ENCODE peak calls at places on chromosomes 4 and X, in five cellular contexts. One of them, this sample, is unnamed.

GRCh38 chr4:44578954-44579353 is 72.5 kb downstream of the YIPF7 start:
- DNase-seq in stimulated activated naive B cell treated with anti-CD40 and anti-IgM and Interleukin-4, amounts not matched to agents 10 μg/mL and 1 μg/mL and 100 μg/mL, for 72 hours: no peak
- DNase-seq in EL: no peak
- DNase-seq in heart right ventricle: no peak
- DNase-seq in SIG-M5: no peak
- DNase-seq in this sample: no peak

GRCh38 chrX:34112459-34112858 is 19.7 kb downstream of the FAM47A start:
- DNase-seq in stimulated activated naive B cell treated with anti-CD40 and anti-IgM and Interleukin-4, amounts not matched to agents 10 μg/mL and 1 μg/mL and 100 μg/mL, for 72 hours: no peak
- DNase-seq in EL: no peak
- DNase-seq in heart right ventricle: no peak
- DNase-seq in SIG-M5: no peak
- DNase-seq in this sample: no peak

GRCh38 chr4:21327976-21328700 is 620.4 kb downstream of the KCNIP4 start:
- DNase-seq in stimulated activated naive B cell treated with anti-CD40 and anti-IgM and Interleukin-4, amounts not matched to agents 10 μg/mL and 1 μg/mL and 100 μg/mL, for 72 hours: no peak
- DNase-seq in EL: no peak
- DNase-seq in heart right ventricle: no peak
- DNase-seq in SIG-M5: no peak
- DNase-seq in this sample: no peak

GRCh38 chrX:116873678-116874077 is 410.9 kb upstream of the CT83 start:
- DNase-seq in stimulated activated naive B cell treated with anti-CD40 and anti-IgM and Interleukin-4, amounts not matched to agents 10 μg/mL and 1 μg/mL and 100 μg/mL, for 72 hours: no peak
- DNase-seq in EL: peak
- DNase-seq in heart right ventricle: no peak
- DNase-seq in SIG-M5: no peak
- DNase-seq in this sample: no peak

GRCh38 chr4:88765729-88766128 is 68.1 kb upstream of the NAP1L5 start:
- DNase-seq in stimulated activated naive B cell treated with anti-CD40 and anti-IgM and Interleukin-4, amounts not matched to agents 10 μg/mL and 1 μg/mL and 100 μg/mL, for 72 hours: no peak
- DNase-seq in EL: peak
- DNase-seq in heart right ventricle: peak
- DNase-seq in SIG-M5: no peak
- DNase-seq in this sample: peak

GRCh38 chr4:159178147-159178541 is 75.3 kb downstream of the RAPGEF2 start:
- DNase-seq in stimulated activated naive B cell treated with anti-CD40 and anti-IgM and Interleukin-4, amounts not matched to agents 10 μg/mL and 1 μg/mL and 100 μg/mL, for 72 hours: no peak
- DNase-seq in EL: peak
- DNase-seq in heart right ventricle: no peak
- DNase-seq in SIG-M5: peak
- DNase-seq in this sample: no peak

GRCh38 chrX:68072016-68072415 is 361.3 kb downstream of the OPHN1 start:
- DNase-seq in stimulated activated naive B cell treated with anti-CD40 and anti-IgM and Interleukin-4, amounts not matched to agents 10 μg/mL and 1 μg/mL and 100 μg/mL, for 72 hours: no peak
- DNase-seq in EL: peak
- DNase-seq in heart right ventricle: no peak
- DNase-seq in SIG-M5: no peak
- DNase-seq in this sample: no peak

GRCh38 chr4:71765837-71766236 is 18.0 kb downstream of the GC start:
- DNase-seq in stimulated activated naive B cell treated with anti-CD40 and anti-IgM and Interleukin-4, amounts not matched to agents 10 μg/mL and 1 μg/mL and 100 μg/mL, for 72 hours: no peak
- DNase-seq in EL: no peak
- DNase-seq in heart right ventricle: no peak
- DNase-seq in SIG-M5: no peak
- DNase-seq in this sample: no peak

GRCh38 chrX:131828482-131828881 is 194.6 kb upstream of the STK26 start:
- DNase-seq in stimulated activated naive B cell treated with anti-CD40 and anti-IgM and Interleukin-4, amounts not matched to agents 10 μg/mL and 1 μg/mL and 100 μg/mL, for 72 hours: no peak
- DNase-seq in EL: no peak
- DNase-seq in heart right ventricle: no peak
- DNase-seq in SIG-M5: no peak
- DNase-seq in this sample: no peak

GRCh38 chr4:5455003-5455585 is 253.3 kb downstream of the EVC2 start:
- DNase-seq in stimulated activated naive B cell treated with anti-CD40 and anti-IgM and Interleukin-4, amounts not matched to agents 10 μg/mL and 1 μg/mL and 100 μg/mL, for 72 hours: no peak
- DNase-seq in EL: no peak
- DNase-seq in heart right ventricle: no peak
- DNase-seq in SIG-M5: no peak
- DNase-seq in this sample: no peak

GRCh38 chrX:40008841-40009461 is 88.8 kb downstream of the BCOR start:
- DNase-seq in stimulated activated naive B cell treated with anti-CD40 and anti-IgM and Interleukin-4, amounts not matched to agents 10 μg/mL and 1 μg/mL and 100 μg/mL, for 72 hours: peak
- DNase-seq in EL: peak
- DNase-seq in heart right ventricle: peak
- DNase-seq in SIG-M5: no peak
- DNase-seq in this sample: peak

GRCh38 chr4:7905461-7905915 is 34.2 kb downstream of the AFAP1 start:
- DNase-seq in stimulated activated naive B cell treated with anti-CD40 and anti-IgM and Interleukin-4, amounts not matched to agents 10 μg/mL and 1 μg/mL and 100 μg/mL, for 72 hours: no peak
- DNase-seq in EL: peak
- DNase-seq in heart right ventricle: no peak
- DNase-seq in SIG-M5: no peak
- DNase-seq in this sample: no peak

GRCh38 chr4:189136462-189136861 is 804.2 kb upstream of the FRG1 start:
- DNase-seq in stimulated activated naive B cell treated with anti-CD40 and anti-IgM and Interleukin-4, amounts not matched to agents 10 μg/mL and 1 μg/mL and 100 μg/mL, for 72 hours: no peak
- DNase-seq in EL: no peak
- DNase-seq in heart right ventricle: no peak
- DNase-seq in SIG-M5: no peak
- DNase-seq in this sample: no peak

GRCh38 chr4:112153222-112153791 is 8.1 kb downstream of the FAM241A start:
- DNase-seq in stimulated activated naive B cell treated with anti-CD40 and anti-IgM and Interleukin-4, amounts not matched to agents 10 μg/mL and 1 μg/mL and 100 μg/mL, for 72 hours: no peak
- DNase-seq in EL: no peak
- DNase-seq in heart right ventricle: no peak
- DNase-seq in SIG-M5: no peak
- DNase-seq in this sample: no peak

GRCh38 chr4:156710571-156711195 is 260.9 kb downstream of the PDGFC start:
- DNase-seq in stimulated activated naive B cell treated with anti-CD40 and anti-IgM and Interleukin-4, amounts not matched to agents 10 μg/mL and 1 μg/mL and 100 μg/mL, for 72 hours: no peak
- DNase-seq in EL: peak
- DNase-seq in heart right ventricle: no peak
- DNase-seq in SIG-M5: no peak
- DNase-seq in this sample: no peak

GRCh38 chr4:6548201-6548881 is 26.6 kb upstream of the MAN2B2 start:
- DNase-seq in stimulated activated naive B cell treated with anti-CD40 and anti-IgM and Interleukin-4, amounts not matched to agents 10 μg/mL and 1 μg/mL and 100 μg/mL, for 72 hours: no peak
- DNase-seq in EL: peak
- DNase-seq in heart right ventricle: no peak
- DNase-seq in SIG-M5: no peak
- DNase-seq in this sample: no peak

GRCh38 chr4:78864405-78865024 is 74.7 kb downstream of the PAQR3 start:
- DNase-seq in stimulated activated naive B cell treated with anti-CD40 and anti-IgM and Interleukin-4, amounts not matched to agents 10 μg/mL and 1 μg/mL and 100 μg/mL, for 72 hours: peak
- DNase-seq in EL: peak
- DNase-seq in heart right ventricle: no peak
- DNase-seq in SIG-M5: peak
- DNase-seq in this sample: no peak

GRCh38 chr4:15878011-15878410 is 60.5 kb downstream of the FGFBP1 start:
- DNase-seq in stimulated activated naive B cell treated with anti-CD40 and anti-IgM and Interleukin-4, amounts not matched to agents 10 μg/mL and 1 μg/mL and 100 μg/mL, for 72 hours: no peak
- DNase-seq in EL: no peak
- DNase-seq in heart right ventricle: no peak
- DNase-seq in SIG-M5: no peak
- DNase-seq in this sample: no peak

GRCh38 chrX:9538544-9539045 is 73.7 kb downstream of the TBL1X start:
- DNase-seq in stimulated activated naive B cell treated with anti-CD40 and anti-IgM and Interleukin-4, amounts not matched to agents 10 μg/mL and 1 μg/mL and 100 μg/mL, for 72 hours: no peak
- DNase-seq in EL: no peak
- DNase-seq in heart right ventricle: no peak
- DNase-seq in SIG-M5: no peak
- DNase-seq in this sample: no peak

GRCh38 chrX:72272868-72273267 is 4.2 kb downstream of the RPS4X start:
- DNase-seq in stimulated activated naive B cell treated with anti-CD40 and anti-IgM and Interleukin-4, amounts not matched to agents 10 μg/mL and 1 μg/mL and 100 μg/mL, for 72 hours: no peak
- DNase-seq in EL: peak
- DNase-seq in heart right ventricle: no peak
- DNase-seq in SIG-M5: no peak
- DNase-seq in this sample: no peak

GRCh38 chr4:38099908-38100407 is 139.8 kb downstream of the PTTG2 start:
- DNase-seq in stimulated activated naive B cell treated with anti-CD40 and anti-IgM and Interleukin-4, amounts not matched to agents 10 μg/mL and 1 μg/mL and 100 μg/mL, for 72 hours: no peak
- DNase-seq in EL: peak
- DNase-seq in heart right ventricle: no peak
- DNase-seq in SIG-M5: no peak
- DNase-seq in this sample: no peak

GRCh38 chrX:137565318-137565904 is 516 bp upstream of the ZIC3 start:
- DNase-seq in stimulated activated naive B cell treated with anti-CD40 and anti-IgM and Interleukin-4, amounts not matched to agents 10 μg/mL and 1 μg/mL and 100 μg/mL, for 72 hours: no peak
- DNase-seq in EL: no peak
- DNase-seq in heart right ventricle: no peak
- DNase-seq in SIG-M5: no peak
- DNase-seq in this sample: no peak

GRCh38 chrX:145843196-145843595 is 25.6 kb downstream of the SLITRK2 start:
- DNase-seq in stimulated activated naive B cell treated with anti-CD40 and anti-IgM and Interleukin-4, amounts not matched to agents 10 μg/mL and 1 μg/mL and 100 μg/mL, for 72 hours: no peak
- DNase-seq in EL: no peak
- DNase-seq in heart right ventricle: no peak
- DNase-seq in SIG-M5: no peak
- DNase-seq in this sample: no peak